ENCODE peak calls at places on chromosomes 11 and 22, in four cellular contexts. Y is nucleus accumbens, W is amygdala, Q is D341Med. N is an unnamed sample.

GRCh38 chr11:76918941-76919386 is 58.2 kb downstream of the ACER3 start:
- DNase-seq in W (no peak), Y (peak), Q (peak), N (peak)

GRCh38 chr11:59899532-59899931 is 20.9 kb downstream of the OOSP3 start:
- DNase-seq in Q (no peak), Y (no peak), W (no peak), N (no peak)

GRCh38 chr11:30902929-30903328 is 316.8 kb upstream of the MPPED2 start:
- DNase-seq in W (no peak), Q (no peak), Y (no peak), N (no peak)

GRCh38 chr11:134363161-134363560 is 31.4 kb downstream of the GLB1L2 start:
- DNase-seq in Q (no peak), Y (no peak), W (no peak), N (no peak)

GRCh38 chr11:126462422-126462821 is 106.9 kb downstream of the ST3GAL4 start:
- DNase-seq in Q (no peak), W (no peak), Y (no peak), N (no peak)

GRCh38 chr22:50085211-50085999 is at the start of gene MLC1:
- DNase-seq in Y (peak), W (no peak), Q (no peak), N (no peak)

GRCh38 chr11:121687961-121688566 is 235.3 kb upstream of the SORL1-AS1 start:
- DNase-seq in Y (no peak), W (no peak), Q (no peak), N (no peak)

GRCh38 chr22:20750461-20751184 is 23.3 kb upstream of the SERPIND1 start:
- DNase-seq in Y (no peak), Q (no peak), W (no peak), N (peak)

GRCh38 chr11:1005913-1006312 is 30.6 kb downstream of the MUC6 start:
- DNase-seq in Q (no peak), W (no peak), Y (no peak), N (no peak)

N was measured in caudate nucleus.